ENCODE peak calls at places on chromosomes 7 and 10, in seven cellular contexts. One of them, this sample, is unnamed.

GRCh38 chr7:157299613-157300405 is 37.0 kb upstream of the DNAJB6 start:
- DNase-seq in H1: no peak
- DNase-seq in esophagus muscularis mucosa: no peak
- DNase-seq in GM12891: no peak
- DNase-seq in GM12892: no peak
- DNase-seq in endothelial cell of umbilical vein: no peak
- DNase-seq in stomach: no peak
- DNase-seq in this sample: no peak

GRCh38 chr10:121158988-121159579 is 307.9 kb downstream of the WDR11 start:
- DNase-seq in H1: no peak
- DNase-seq in esophagus muscularis mucosa: no peak
- DNase-seq in GM12891: no peak
- DNase-seq in GM12892: no peak
- DNase-seq in endothelial cell of umbilical vein: no peak
- DNase-seq in stomach: peak
- DNase-seq in this sample: peak

GRCh38 chr7:110804501-110804900 is 286.4 kb upstream of the LRRN3 start:
- DNase-seq in H1: peak
- DNase-seq in esophagus muscularis mucosa: no peak
- DNase-seq in GM12891: no peak
- DNase-seq in GM12892: no peak
- DNase-seq in endothelial cell of umbilical vein: no peak
- DNase-seq in stomach: no peak
- DNase-seq in this sample: no peak

GRCh38 chr7:34747842-34748241 is 89.8 kb downstream of the NPSR1 start:
- DNase-seq in H1: no peak
- DNase-seq in esophagus muscularis mucosa: no peak
- DNase-seq in GM12891: no peak
- DNase-seq in GM12892: no peak
- DNase-seq in endothelial cell of umbilical vein: no peak
- DNase-seq in stomach: peak
- DNase-seq in this sample: peak

GRCh38 chr10:70621497-70622078 is 19.0 kb upstream of the PRF1 start:
- DNase-seq in H1: no peak
- DNase-seq in esophagus muscularis mucosa: no peak
- DNase-seq in GM12891: no peak
- DNase-seq in GM12892: no peak
- DNase-seq in endothelial cell of umbilical vein: no peak
- DNase-seq in stomach: no peak
- DNase-seq in this sample: no peak

GRCh38 chr7:107432261-107432660 is 37.6 kb upstream of the GPR22 start:
- DNase-seq in H1: no peak
- DNase-seq in esophagus muscularis mucosa: no peak
- DNase-seq in GM12891: no peak
- DNase-seq in GM12892: no peak
- DNase-seq in endothelial cell of umbilical vein: no peak
- DNase-seq in stomach: no peak
- DNase-seq in this sample: no peak

GRCh38 chr10:3365630-3366029 is 193.0 kb upstream of the PITRM1 start:
- DNase-seq in H1: no peak
- DNase-seq in esophagus muscularis mucosa: no peak
- DNase-seq in GM12891: no peak
- DNase-seq in GM12892: no peak
- DNase-seq in endothelial cell of umbilical vein: peak
- DNase-seq in stomach: no peak
- DNase-seq in this sample: no peak

GRCh38 chr7:73742338-73742752 is 3.7 kb upstream of the ABHD11 start:
- DNase-seq in H1: peak
- DNase-seq in esophagus muscularis mucosa: no peak
- DNase-seq in GM12891: no peak
- DNase-seq in GM12892: no peak
- DNase-seq in endothelial cell of umbilical vein: no peak
- DNase-seq in stomach: no peak
- DNase-seq in this sample: no peak

GRCh38 chr10:125788156-125789034 is 12.8 kb upstream of the MMP21 start:
- DNase-seq in H1: no peak
- DNase-seq in esophagus muscularis mucosa: no peak
- DNase-seq in GM12891: no peak
- DNase-seq in GM12892: no peak
- DNase-seq in endothelial cell of umbilical vein: no peak
- DNase-seq in stomach: no peak
- DNase-seq in this sample: no peak

GRCh38 chr7:133853706-133854276 is 273.3 kb upstream of the LRGUK start:
- DNase-seq in H1: peak
- DNase-seq in esophagus muscularis mucosa: no peak
- DNase-seq in GM12891: no peak
- DNase-seq in GM12892: peak
- DNase-seq in endothelial cell of umbilical vein: peak
- DNase-seq in stomach: peak
- DNase-seq in this sample: peak

GRCh38 chr10:60314306-60314940 is 75.3 kb downstream of the ANK3 start:
- DNase-seq in H1: no peak
- DNase-seq in esophagus muscularis mucosa: no peak
- DNase-seq in GM12891: no peak
- DNase-seq in GM12892: no peak
- DNase-seq in endothelial cell of umbilical vein: peak
- DNase-seq in stomach: no peak
- DNase-seq in this sample: no peak

GRCh38 chr7:1758417-1758858 is 88.4 kb downstream of the ELFN1 start:
- DNase-seq in H1: no peak
- DNase-seq in esophagus muscularis mucosa: no peak
- DNase-seq in GM12891: no peak
- DNase-seq in GM12892: no peak
- DNase-seq in endothelial cell of umbilical vein: no peak
- DNase-seq in stomach: no peak
- DNase-seq in this sample: peak

GRCh38 chr7:101519324-101520017 is 109.6 kb downstream of the MYL10 start:
- DNase-seq in H1: no peak
- DNase-seq in esophagus muscularis mucosa: no peak
- DNase-seq in GM12891: no peak
- DNase-seq in GM12892: no peak
- DNase-seq in endothelial cell of umbilical vein: no peak
- DNase-seq in stomach: no peak
- DNase-seq in this sample: no peak

GRCh38 chr7:99005776-99006175 is 127.4 kb downstream of the TRRAP start:
- DNase-seq in H1: no peak
- DNase-seq in esophagus muscularis mucosa: no peak
- DNase-seq in GM12891: peak
- DNase-seq in GM12892: no peak
- DNase-seq in endothelial cell of umbilical vein: no peak
- DNase-seq in stomach: no peak
- DNase-seq in this sample: no peak

GRCh38 chr10:101375073-101375472 is 21.1 kb downstream of the BTRC start:
- DNase-seq in H1: no peak
- DNase-seq in esophagus muscularis mucosa: no peak
- DNase-seq in GM12891: no peak
- DNase-seq in GM12892: no peak
- DNase-seq in endothelial cell of umbilical vein: no peak
- DNase-seq in stomach: no peak
- DNase-seq in this sample: no peak

GRCh38 chr7:155322530-155322929 is 24.9 kb downstream of the INSIG1 start:
- DNase-seq in H1: no peak
- DNase-seq in esophagus muscularis mucosa: no peak
- DNase-seq in GM12891: no peak
- DNase-seq in GM12892: no peak
- DNase-seq in endothelial cell of umbilical vein: no peak
- DNase-seq in stomach: no peak
- DNase-seq in this sample: no peak

GRCh38 chr7:155456772-155457543 is 971 bp upstream of the EN2 start:
- DNase-seq in H1: peak
- DNase-seq in esophagus muscularis mucosa: no peak
- DNase-seq in GM12891: no peak
- DNase-seq in GM12892: no peak
- DNase-seq in endothelial cell of umbilical vein: peak
- DNase-seq in stomach: peak
- DNase-seq in this sample: peak

GRCh38 chr10:121131426-121132277 is 280.5 kb downstream of the WDR11 start:
- DNase-seq in H1: no peak
- DNase-seq in esophagus muscularis mucosa: no peak
- DNase-seq in GM12891: no peak
- DNase-seq in GM12892: no peak
- DNase-seq in endothelial cell of umbilical vein: no peak
- DNase-seq in stomach: no peak
- DNase-seq in this sample: no peak

GRCh38 chr10:132687893-132688579 is 97.9 kb downstream of the NKX6-2 start:
- DNase-seq in H1: no peak
- DNase-seq in esophagus muscularis mucosa: no peak
- DNase-seq in GM12891: no peak
- DNase-seq in GM12892: no peak
- DNase-seq in endothelial cell of umbilical vein: no peak
- DNase-seq in stomach: no peak
- DNase-seq in this sample: no peak

GRCh38 chr10:1102392-1102791 is 46.2 kb downstream of the WDR37 start:
- DNase-seq in H1: no peak
- DNase-seq in esophagus muscularis mucosa: no peak
- DNase-seq in GM12891: no peak
- DNase-seq in GM12892: no peak
- DNase-seq in endothelial cell of umbilical vein: no peak
- DNase-seq in stomach: no peak
- DNase-seq in this sample: no peak

GRCh38 chr7:50358306-50358705 is 53.8 kb downstream of the IKZF1 start:
- DNase-seq in H1: no peak
- DNase-seq in esophagus muscularis mucosa: no peak
- DNase-seq in GM12891: no peak
- DNase-seq in GM12892: no peak
- DNase-seq in endothelial cell of umbilical vein: no peak
- DNase-seq in stomach: no peak
- DNase-seq in this sample: no peak

GRCh38 chr7:65006094-65006992 is at the start of gene ERV3-1:
- DNase-seq in H1: peak
- DNase-seq in esophagus muscularis mucosa: peak
- DNase-seq in GM12891: peak
- DNase-seq in GM12892: peak
- DNase-seq in endothelial cell of umbilical vein: peak
- DNase-seq in stomach: peak
- DNase-seq in this sample: peak
- TF ChIP-seq POLR2AphosphoS5 in H1: peak
- TF ChIP-seq POLR2AphosphoS5 in esophagus muscularis mucosa: peak
- TF ChIP-seq POLR2AphosphoS5 in GM12891: peak
- TF ChIP-seq POLR2AphosphoS5 in GM12892: peak
- TF ChIP-seq POLR2AphosphoS5 in endothelial cell of umbilical vein: peak
- TF ChIP-seq POLR2AphosphoS5 in stomach: peak
- TF ChIP-seq POLR2AphosphoS5 in this sample: peak

DNA sequence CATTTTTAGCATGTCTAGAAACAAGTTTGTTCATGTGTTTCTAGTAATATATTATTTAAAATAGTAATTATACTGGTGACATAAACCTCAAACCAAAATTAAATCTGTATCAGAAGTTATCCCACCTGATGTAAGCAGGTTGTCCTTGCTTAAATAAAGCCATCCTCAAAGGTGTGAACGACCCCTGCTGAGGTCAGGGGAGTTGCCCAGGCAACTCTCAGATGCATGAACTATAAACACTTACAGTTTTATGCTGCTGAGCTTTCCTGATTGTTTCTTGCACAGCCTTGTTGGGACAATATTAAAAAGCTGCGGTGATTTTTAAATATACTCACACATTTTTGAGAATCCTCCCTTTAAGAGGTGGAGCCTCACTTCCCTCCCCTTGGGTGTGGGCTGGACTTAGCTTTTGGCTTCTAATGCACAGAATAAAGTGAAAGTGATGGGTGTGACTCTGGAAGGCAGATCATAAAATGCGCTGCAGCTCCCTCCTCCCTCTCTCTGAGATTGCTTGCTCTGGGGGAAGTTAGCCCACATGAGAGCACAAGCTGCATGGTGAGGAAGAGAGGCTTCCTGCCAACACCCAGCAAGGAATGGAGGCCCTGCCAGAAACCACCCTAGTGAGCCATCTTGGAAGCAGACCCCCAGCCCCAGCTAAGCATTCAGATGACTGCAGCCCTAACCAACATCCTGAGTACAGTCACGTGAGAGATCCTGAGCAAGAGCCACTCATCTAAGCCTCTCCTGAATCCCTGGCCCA is 152.7 kb downstream of the SKIDA1 start:
- DNase-seq in H1: no peak
- DNase-seq in esophagus muscularis mucosa: no peak
- DNase-seq in GM12891: peak
- DNase-seq in GM12892: no peak
- DNase-seq in endothelial cell of umbilical vein: peak
- DNase-seq in stomach: no peak
- DNase-seq in this sample: peak
- TF ChIP-seq POLR2AphosphoS5 in H1: no peak
- TF ChIP-seq POLR2AphosphoS5 in esophagus muscularis mucosa: peak
- TF ChIP-seq POLR2AphosphoS5 in GM12891: no peak
- TF ChIP-seq POLR2AphosphoS5 in GM12892: no peak
- TF ChIP-seq POLR2AphosphoS5 in endothelial cell of umbilical vein: no peak
- TF ChIP-seq POLR2AphosphoS5 in stomach: no peak
- TF ChIP-seq POLR2AphosphoS5 in this sample: peak

GRCh38 chr7:127650842-127651555 is 995 bp upstream of the SND1 start:
- DNase-seq in H1: no peak
- DNase-seq in esophagus muscularis mucosa: no peak
- DNase-seq in GM12891: no peak
- DNase-seq in GM12892: peak
- DNase-seq in endothelial cell of umbilical vein: no peak
- DNase-seq in stomach: no peak
- DNase-seq in this sample: peak

GRCh38 chr7:127654404-127655392 is 2.7 kb downstream of the SND1 start:
- DNase-seq in H1: no peak
- DNase-seq in esophagus muscularis mucosa: no peak
- DNase-seq in GM12891: no peak
- DNase-seq in GM12892: no peak
- DNase-seq in endothelial cell of umbilical vein: no peak
- DNase-seq in stomach: no peak
- DNase-seq in this sample: no peak

GRCh38 chr7:127651556-127652332 is at the start of gene SND1:
- DNase-seq in H1: peak
- DNase-seq in esophagus muscularis mucosa: peak
- DNase-seq in GM12891: peak
- DNase-seq in GM12892: peak
- DNase-seq in endothelial cell of umbilical vein: peak
- DNase-seq in stomach: peak
- DNase-seq in this sample: peak

GRCh38 chr7:127653396-127653795 is 1.4 kb downstream of the SND1 start:
- DNase-seq in H1: no peak
- DNase-seq in esophagus muscularis mucosa: no peak
- DNase-seq in GM12891: no peak
- DNase-seq in GM12892: no peak
- DNase-seq in endothelial cell of umbilical vein: no peak
- DNase-seq in stomach: no peak
- DNase-seq in this sample: no peak

GRCh38 chr7:127652333-127653248 is 597 bp downstream of the SND1 start:
- DNase-seq in H1: no peak
- DNase-seq in esophagus muscularis mucosa: no peak
- DNase-seq in GM12891: peak
- DNase-seq in GM12892: no peak
- DNase-seq in endothelial cell of umbilical vein: peak
- DNase-seq in stomach: no peak
- DNase-seq in this sample: no peak
- TF ChIP-seq POLR2AphosphoS5 in H1: no peak
- TF ChIP-seq POLR2AphosphoS5 in esophagus muscularis mucosa: no peak
- TF ChIP-seq POLR2AphosphoS5 in GM12891: no peak
- TF ChIP-seq POLR2AphosphoS5 in GM12892: no peak
- TF ChIP-seq POLR2AphosphoS5 in endothelial cell of umbilical vein: no peak
- TF ChIP-seq POLR2AphosphoS5 in stomach: no peak
- TF ChIP-seq POLR2AphosphoS5 in this sample: no peak

DNA sequence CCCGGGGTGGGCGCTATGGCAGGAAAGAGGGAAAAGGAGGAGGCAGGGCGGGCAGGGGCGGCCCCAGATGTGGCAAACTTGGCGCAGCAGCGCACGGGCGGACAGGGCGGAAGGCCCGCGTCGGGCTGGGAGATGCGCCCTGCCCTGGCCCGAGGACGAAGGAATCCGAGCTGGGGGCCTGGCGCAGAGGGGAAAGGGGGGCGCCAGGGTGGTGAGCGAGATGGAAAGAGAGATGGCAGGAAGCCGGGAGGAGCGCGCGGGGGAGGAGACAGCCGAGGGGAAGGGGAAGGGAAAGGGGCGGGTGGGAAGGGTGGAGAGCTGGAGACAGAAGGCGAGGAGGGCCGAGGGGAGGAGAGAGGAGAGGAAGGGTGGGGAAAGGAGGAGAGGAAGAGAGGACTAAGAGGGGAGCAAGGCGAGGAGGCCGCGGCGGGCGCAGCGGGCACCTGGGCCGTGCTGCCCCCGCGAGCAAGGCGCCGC is at the start of gene MARVELD1:
- DNase-seq in H1: peak
- DNase-seq in esophagus muscularis mucosa: peak
- DNase-seq in GM12891: peak
- DNase-seq in GM12892: peak
- DNase-seq in endothelial cell of umbilical vein: peak
- DNase-seq in stomach: no peak
- DNase-seq in this sample: peak
- TF ChIP-seq POLR2AphosphoS5 in H1: peak
- TF ChIP-seq POLR2AphosphoS5 in esophagus muscularis mucosa: peak
- TF ChIP-seq POLR2AphosphoS5 in GM12891: no peak
- TF ChIP-seq POLR2AphosphoS5 in GM12892: no peak
- TF ChIP-seq POLR2AphosphoS5 in endothelial cell of umbilical vein: peak
- TF ChIP-seq POLR2AphosphoS5 in stomach: no peak
- TF ChIP-seq POLR2AphosphoS5 in this sample: peak